ENCODE peak calls at places on chromosomes 5 and 9, in eight cellular contexts. U is RCC 7860; B is stimulated activated CD8-positive, alpha-beta memory T cell treated with anti-CD3 and anti-CD28 coated beads, Interleukin-15, amount 100 ng/mL, for 4 hours; G is T-helper 1 cell; R is endodermal cell; X is A549; V is COR-L47; T is fibroblast of lung. A is an unnamed sample.

GRCh38 chr5:55929020-55929799 is 65.6 kb downstream of the IL6ST start:
- DNase-seq in V (no peak), R (no peak), X (no peak), B (no peak), U (no peak), T (no peak), G (no peak), A (no peak)

GRCh38 chr9:104907278-104907951 is 20.5 kb downstream of the ABCA1 start:
- DNase-seq in R (peak; percentile 25), B (no peak), G (no peak), U (peak; percentile 85), V (no peak), T (peak; percentile 79), X (peak; percentile 28), A (no peak)

GRCh38 chr9:10855847-10856246 is 243.0 kb upstream of the PTPRD start:
- DNase-seq in U (no peak), R (no peak), T (peak; percentile 3), V (peak; percentile 42), X (peak; percentile 2), G (no peak), B (no peak), A (peak; percentile 7)

GRCh38 chr5:123089572-123089970 is 530 bp downstream of the PRDM6 start:
- DNase-seq in X (peak; percentile 45), G (no peak), U (no peak), B (no peak), R (peak; percentile 87), T (peak; percentile 53), V (peak; percentile 27), A (no peak)

GRCh38 chr9:117080996-117081395 is 333.9 kb downstream of the ASTN2 start:
- DNase-seq in V (no peak), T (no peak), R (no peak), B (no peak), G (no peak), U (no peak), X (no peak), A (no peak)

GRCh38 chr9:134263575-134263974 is 62.7 kb upstream of the RXRA start:
- DNase-seq in V (no peak), R (no peak), T (no peak), G (no peak), U (no peak), X (no peak), B (no peak), A (no peak)

GRCh38 chr5:158905281-158905680 is 194.4 kb downstream of the EBF1 start:
- DNase-seq in T (no peak), B (no peak), G (no peak), U (no peak), R (no peak), V (no peak), X (no peak), A (no peak)

GRCh38 chr5:5542654-5543053 is 120.2 kb downstream of the ICE1 start:
- DNase-seq in R (no peak), T (no peak), V (no peak), U (no peak), B (no peak), X (no peak), G (no peak), A (no peak)

GRCh38 chr5:142924135-142924883 is 154.1 kb downstream of the ARHGAP26 start:
- DNase-seq in R (no peak), U (no peak), G (no peak), T (peak; percentile 43), V (no peak), B (no peak), X (peak; percentile 60), A (no peak)